ENCODE peak calls at places on chromosomes 2 and 18, in eight cellular contexts. Z is cardiac muscle cell, C is mucosa of descending colon, K is adrenal gland, U is body of pancreas, O is pancreas, V is Calu3, W is lower lobe of right lung. R is an unnamed sample.
A peak's percentile ranks its signal among the peaks of the same experiment; 100 is the strongest.

GRCh38 chr2:46135230-46135555 is 162.0 kb upstream of the EPAS1 start:
- DNase-seq in Z (peak; percentile 28), C (no peak), K (no peak), U (no peak), O (no peak), V (no peak), W (no peak), R (no peak)

GRCh38 chr2:39678170-39678569 is 12.5 kb downstream of the TMEM178A start:
- DNase-seq in Z (no peak), C (no peak), K (no peak), U (no peak), O (no peak), V (no peak), W (no peak), R (no peak)

GRCh38 chr18:76460482-76460881 is 34.6 kb downstream of the ZNF516 start:
- DNase-seq in Z (peak; percentile 41), C (no peak), K (no peak), U (no peak), O (no peak), V (no peak), W (no peak), R (no peak)

GRCh38 chr2:26805241-26805676 is 19.4 kb downstream of the CENPA start:
- DNase-seq in Z (peak; percentile 28), C (no peak), K (no peak), U (no peak), O (no peak), V (no peak), W (no peak), R (no peak)

GRCh38 chr18:22459491-22459890 is 41.8 kb upstream of the CTAGE1 start:
- DNase-seq in Z (peak; percentile 71), C (no peak), K (no peak), U (no peak), O (no peak), V (no peak), W (no peak), R (no peak)

GRCh38 chr2:59567115-59567514 is 986.3 kb downstream of the BCL11A start:
- DNase-seq in Z (no peak), C (no peak), K (no peak), U (no peak), O (no peak), V (no peak), W (no peak), R (no peak)

GRCh38 chr18:616380-616995 is 19.7 kb downstream of the CLUL1 start:
- DNase-seq in Z (peak; percentile 79), C (no peak), K (peak; percentile 19), U (peak; percentile 16), O (no peak), V (peak; percentile 21), W (no peak), R (no peak)

GRCh38 chr2:146003337-146003736 is 1483.4 kb upstream of the ZEB2 start:
- DNase-seq in Z (no peak), C (no peak), K (no peak), U (no peak), O (no peak), V (no peak), W (no peak), R (no peak)

GRCh38 chr2:227849906-227850305 is 21.5 kb upstream of the DAW1 start:
- DNase-seq in Z (no peak), C (no peak), K (no peak), U (no peak), O (no peak), V (no peak), W (no peak), R (no peak)

GRCh38 chr2:238910751-238911351 is 63.0 kb downstream of the TWIST2 start:
- DNase-seq in Z (no peak), C (no peak), K (no peak), U (peak; percentile 35), O (no peak), V (peak; percentile 29), W (no peak), R (peak; percentile 44)

GRCh38 chr2:149225446-149225845 is 104.9 kb upstream of the LYPD6 start:
- DNase-seq in Z (no peak), C (no peak), K (peak; percentile 1), U (no peak), O (no peak), V (no peak), W (no peak), R (no peak)

GRCh38 chr2:133641497-133641896 is 73.2 kb upstream of the NCKAP5 start:
- DNase-seq in Z (no peak), C (no peak), K (no peak), U (no peak), O (no peak), V (peak; percentile 81), W (no peak), R (peak; percentile 58)

GRCh38 chr18:32372381-32373061 is 98.2 kb downstream of the GAREM1 start:
- DNase-seq in Z (no peak), C (no peak), K (no peak), U (peak; percentile 91), O (peak; percentile 87), V (peak; percentile 93), W (no peak), R (no peak)

GRCh38 chr2:237538901-237539300 is 27.5 kb upstream of the PRLH start:
- DNase-seq in Z (no peak), C (no peak), K (no peak), U (no peak), O (no peak), V (no peak), W (no peak), R (no peak)

GRCh38 chr2:206198677-206199076 is 39.0 kb downstream of the EEF1B2 start:
- DNase-seq in Z (peak; percentile 30), C (no peak), K (no peak), U (no peak), O (no peak), V (no peak), W (no peak), R (no peak)

GRCh38 chr2:235572592-235572991 is 78.7 kb downstream of the AGAP1 start:
- DNase-seq in Z (no peak), C (no peak), K (no peak), U (no peak), O (no peak), V (no peak), W (no peak), R (no peak)

GRCh38 chr2:233075966-233076339 is 15.8 kb downstream of the INPP5D start:
- DNase-seq in Z (no peak), C (no peak), K (no peak), U (no peak), O (no peak), V (no peak), W (no peak), R (no peak)

GRCh38 chr2:74507926-74508520 is 528 bp upstream of the PCGF1 start:
- DNase-seq in Z (peak; percentile 58), C (peak; percentile 70), K (no peak), U (no peak), O (no peak), V (peak; percentile 41), W (peak; percentile 59), R (peak; percentile 69)

GRCh38 chr18:23143871-23144270 is 8.6 kb downstream of the CABLES1 start:
- DNase-seq in Z (peak; percentile 48), C (no peak), K (no peak), U (no peak), O (no peak), V (no peak), W (peak; percentile 71), R (peak; percentile 78)

GRCh38 chr2:20595439-20596192 is 55.3 kb downstream of the HS1BP3 start:
- DNase-seq in Z (peak; percentile 59), C (no peak), K (peak; percentile 46), U (peak; percentile 17), O (no peak), V (no peak), W (peak; percentile 54), R (peak; percentile 66)

GRCh38 chr18:49168970-49169619 is 218.3 kb upstream of the SMAD7 start:
- DNase-seq in Z (no peak), C (no peak), K (no peak), U (peak; percentile 57), O (peak; percentile 39), V (peak; percentile 22), W (no peak), R (no peak)

DNA sequence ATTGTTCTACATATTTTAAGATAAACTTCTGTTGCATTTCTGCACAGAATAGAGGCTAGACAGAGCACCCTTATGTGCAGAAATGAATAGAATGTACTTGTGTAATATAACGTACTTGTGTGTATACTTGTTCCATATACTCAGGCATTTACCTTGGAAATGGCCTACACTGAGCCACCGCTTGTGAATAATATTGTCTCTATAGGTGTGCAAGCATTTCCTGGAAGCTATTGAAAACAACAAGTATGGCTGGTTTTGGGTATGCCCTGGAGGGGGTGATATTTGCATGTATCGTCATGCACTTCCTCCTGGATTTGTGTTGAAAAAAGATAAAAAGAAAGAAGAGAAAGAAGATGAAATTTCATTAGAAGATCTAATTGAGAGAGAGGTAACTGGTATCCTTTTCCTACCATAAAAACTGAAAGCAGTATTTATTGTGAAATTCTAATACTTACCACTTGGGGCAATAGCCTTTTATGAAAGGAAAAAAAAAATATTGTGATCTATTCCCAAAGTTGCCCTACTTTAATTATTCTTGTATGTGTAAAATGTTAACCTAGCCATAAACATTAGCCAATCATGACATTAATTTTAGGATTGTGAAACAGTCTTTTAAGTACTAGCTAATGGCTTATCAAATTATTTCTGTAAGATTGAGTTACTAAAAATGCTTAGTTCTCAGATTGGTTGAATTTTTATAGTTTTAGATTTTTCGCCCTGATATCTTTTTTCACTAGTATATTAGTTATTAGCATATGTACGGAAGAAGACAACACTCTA is 18.0 kb downstream of the ZC3H15 start:
- DNase-seq in Z (peak; percentile 58), C (no peak), K (no peak), U (no peak), O (no peak), V (no peak), W (no peak), R (no peak)
- TF ChIP-seq CTCF in Z (peak; percentile 44), C (peak; percentile 21), K (peak; percentile 83), U (peak; percentile 47), O (peak; percentile 44), V (peak; percentile 63), W (peak; percentile 59), R (peak; percentile 65)

GRCh38 chr18:47397671-47398319 is 146.3 kb upstream of the SKOR2 start:
- DNase-seq in Z (no peak), C (no peak), K (no peak), U (no peak), O (no peak), V (no peak), W (no peak), R (no peak)
- TF ChIP-seq CTCF in Z (no peak), C (no peak), K (no peak), U (peak; percentile 19), O (no peak), V (no peak), W (no peak), R (peak; percentile 14)

DNA sequence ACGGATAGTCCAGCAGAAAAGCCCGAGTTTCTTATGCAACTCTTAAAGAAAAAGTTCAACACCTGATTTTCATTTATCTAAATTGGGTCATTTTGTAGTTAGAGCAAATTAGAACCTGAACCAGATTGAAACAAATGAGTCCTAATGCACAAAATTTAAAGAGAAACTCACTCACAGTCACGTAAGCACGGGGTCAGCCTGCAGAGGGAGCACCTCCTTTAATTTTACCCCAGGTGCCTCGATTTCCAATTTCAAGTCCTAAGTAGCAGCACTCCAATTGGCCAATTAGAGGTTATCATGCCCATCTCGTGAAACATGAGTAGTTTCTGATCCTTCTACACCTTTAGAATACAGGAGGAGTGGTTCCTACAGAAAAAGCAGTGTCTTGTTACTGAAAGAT is 1929.7 kb upstream of the LRRTM1 start:
- DNase-seq in Z (no peak), C (no peak), K (no peak), U (no peak), O (no peak), V (no peak), W (no peak), R (no peak)
- TF ChIP-seq CTCF in Z (peak; percentile 5), C (no peak), K (no peak), U (no peak), O (no peak), V (no peak), W (no peak), R (no peak)

GRCh38 chr18:7926526-7926925 is 359.4 kb downstream of the PTPRM start:
- DNase-seq in Z (no peak), C (no peak), K (no peak), U (peak; percentile 64), O (peak; percentile 47), V (peak; percentile 78), W (no peak), R (no peak)
- TF ChIP-seq CTCF in Z (no peak), C (no peak), K (no peak), U (peak; percentile 32), O (no peak), V (peak; percentile 71), W (no peak), R (peak; percentile 31)